ENCODE peak calls at places on chromosome 12, in eight cellular contexts. N, E, Q, P, T, M, K and D are unnamed samples.

GRCh38 chr12:113899844-113900471 is 66.2 kb downstream of the RBM19 start:
- DNase-seq in N (no peak), E (no peak), Q (no peak), P (no peak), T (no peak), M (no peak), K (no peak), D (no peak)

GRCh38 chr12:66725031-66725430 is 46.2 kb upstream of the GRIP1 start:
- DNase-seq in N (no peak), E (no peak), Q (no peak), P (no peak), T (no peak), M (no peak), K (no peak), D (no peak)

GRCh38 chr12:96811083-96811482 is 96.0 kb upstream of the NEDD1 start:
- DNase-seq in N (no peak), E (no peak), Q (no peak), P (peak; percentile 30), T (peak; percentile 41), M (no peak), K (no peak), D (no peak)

GRCh38 chr12:92349635-92350034 is 204.0 kb upstream of the BTG1 start:
- DNase-seq in N (no peak), E (no peak), Q (no peak), P (no peak), T (no peak), M (no peak), K (no peak), D (no peak)

GRCh38 chr12:49811136-49811535 is 17.1 kb downstream of the NCKAP5L start:
- DNase-seq in N (no peak), E (no peak), Q (no peak), P (no peak), T (no peak), M (no peak), K (no peak), D (no peak)

GRCh38 chr12:57552692-57553321 is 3.0 kb downstream of the KIF5A start:
- DNase-seq in N (no peak), E (no peak), Q (no peak), P (no peak), T (no peak), M (no peak), K (no peak), D (peak; percentile 38)

GRCh38 chr12:108350511-108350910 is 11.4 kb upstream of the CMKLR1 start:
- DNase-seq in N (no peak), E (no peak), Q (no peak), P (no peak), T (no peak), M (no peak), K (no peak), D (no peak)

GRCh38 chr12:48977290-48978281 is 536 bp upstream of the WNT1 start:
- DNase-seq in N (no peak), E (no peak), Q (peak; percentile 65), P (peak; percentile 86), T (peak; percentile 71), M (peak; percentile 67), K (peak; percentile 78), D (peak; percentile 83)

GRCh38 chr12:98870521-98870920 is 225.4 kb downstream of the APAF1 start:
- DNase-seq in N (no peak), E (no peak), Q (no peak), P (no peak), T (peak; percentile 15), M (no peak), K (no peak), D (no peak)

GRCh38 chr12:123771261-123771660 is 9.2 kb downstream of the DNAH10 start:
- DNase-seq in N (no peak), E (no peak), Q (no peak), P (no peak), T (no peak), M (no peak), K (no peak), D (no peak)

GRCh38 chr12:112122823-112123690 is 2.3 kb upstream of the TRAFD1 start:
- DNase-seq in N (no peak), E (no peak), Q (no peak), P (no peak), T (peak; percentile 59), M (no peak), K (no peak), D (no peak)

GRCh38 chr12:45415393-45415817 is 199.5 kb downstream of the ANO6 start:
- DNase-seq in N (no peak), E (peak; percentile 32), Q (no peak), P (peak; percentile 12), T (peak; percentile 72), M (no peak), K (peak; percentile 18), D (peak; percentile 87)

GRCh38 chr12:65294863-65295262 is 16.4 kb downstream of the MSRB3 start:
- DNase-seq in N (no peak), E (no peak), Q (no peak), P (no peak), T (no peak), M (no peak), K (no peak), D (no peak)

GRCh38 chr12:82968644-82969339 is 282.1 kb downstream of the TMTC2 start:
- DNase-seq in N (no peak), E (no peak), Q (no peak), P (no peak), T (peak; percentile 80), M (no peak), K (no peak), D (peak; percentile 48)

GRCh38 chr12:4432878-4433820 is 12.5 kb downstream of the FGF6 start:
- DNase-seq in N (no peak), E (no peak), Q (no peak), P (no peak), T (no peak), M (no peak), K (no peak), D (no peak)

GRCh38 chr12:127284021-127284420 is 982.9 kb upstream of the TMEM132C start:
- DNase-seq in N (no peak), E (no peak), Q (no peak), P (no peak), T (peak; percentile 91), M (no peak), K (no peak), D (no peak)

GRCh38 chr12:124469193-124469888 is 98.1 kb downstream of the NCOR2 start:
- DNase-seq in N (no peak), E (no peak), Q (no peak), P (peak; percentile 28), T (peak; percentile 50), M (no peak), K (peak; percentile 13), D (no peak)

GRCh38 chr12:93376436-93377251 is 1.1 kb upstream of the NUDT4 start:
- DNase-seq in N (no peak), E (peak; percentile 28), Q (no peak), P (peak; percentile 54), T (peak; percentile 86), M (no peak), K (peak; percentile 34), D (peak; percentile 13)

GRCh38 chr12:29902043-29902442 is 118.3 kb upstream of the TMTC1 start:
- DNase-seq in N (no peak), E (no peak), Q (no peak), P (no peak), T (no peak), M (no peak), K (no peak), D (no peak)

GRCh38 chr12:5694759-5695409 is 250.2 kb downstream of the ANO2 start:
- DNase-seq in N (no peak), E (no peak), Q (no peak), P (peak; percentile 24), T (no peak), M (no peak), K (no peak), D (no peak)

GRCh38 chr12:85441025-85441424 is 161.0 kb downstream of the ALX1 start:
- DNase-seq in N (no peak), E (no peak), Q (no peak), P (no peak), T (no peak), M (no peak), K (no peak), D (no peak)

GRCh38 chr12:85445060-85445938 is 165.3 kb downstream of the ALX1 start:
- DNase-seq in N (no peak), E (no peak), Q (no peak), P (no peak), T (peak; percentile 45), M (no peak), K (no peak), D (no peak)

GRCh38 chr12:85440273-85440672 is 160.3 kb downstream of the ALX1 start:
- DNase-seq in N (no peak), E (no peak), Q (no peak), P (peak; percentile 61), T (no peak), M (no peak), K (no peak), D (no peak)

DNA sequence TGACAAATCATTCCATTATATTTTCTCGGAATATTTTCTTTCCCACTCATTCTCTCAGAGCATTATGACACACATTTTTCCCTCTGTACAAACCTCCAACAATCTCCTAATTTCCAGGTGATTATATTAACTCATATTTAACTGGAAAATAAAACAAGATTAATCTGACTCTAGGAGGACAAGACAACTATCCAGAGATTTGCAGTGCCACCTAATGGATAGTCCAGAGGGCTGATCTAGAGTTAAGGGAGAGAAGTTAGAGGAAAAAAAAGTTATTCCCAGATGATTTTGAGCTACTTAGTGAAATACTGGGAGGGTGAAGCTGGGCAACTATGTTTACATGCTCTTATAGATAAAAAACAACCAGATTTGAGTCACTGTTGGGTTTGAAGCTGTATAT is 161.7 kb downstream of the ALX1 start:
- DNase-seq in N (no peak), E (no peak), Q (no peak), P (no peak), T (peak; percentile 57), M (no peak), K (no peak), D (no peak)
- TF ChIP-seq CTCF in N (no peak), E (no peak), Q (peak; percentile 16), P (peak; percentile 32), T (peak; percentile 66), M (no peak), K (no peak), D (peak; percentile 31)

GRCh38 chr12:102631274-102631673 is 150.9 kb upstream of the IGF1 start:
- DNase-seq in N (no peak), E (no peak), Q (no peak), P (no peak), T (no peak), M (no peak), K (no peak), D (no peak)
- H3K4me3 ChIP-seq in N (no peak overlapping the region), E (no peak overlapping the region), Q (no peak overlapping the region), P (no peak overlapping the region), T (no peak overlapping the region), M (no peak overlapping the region), K (no peak overlapping the region), D (no peak overlapping the region)

GRCh38 chr12:6957741-6958608 is 6.8 kb downstream of the PTPN6 start:
- DNase-seq in N (no peak), E (no peak), Q (no peak), P (no peak), T (no peak), M (no peak), K (no peak), D (no peak)
- H3K36me3 ChIP-seq in N (no peaks in the 10 kb centered on the region), E (no peaks in the 10 kb centered on the region), Q (no peaks in the 10 kb centered on the region), P (no peaks in the 10 kb centered on the region), T (no peaks in the 10 kb centered on the region), M (peaks cover 41% of the 10 kb centered on the region), K (no peaks in the 10 kb centered on the region), D (no peaks in the 10 kb centered on the region)

DNA sequence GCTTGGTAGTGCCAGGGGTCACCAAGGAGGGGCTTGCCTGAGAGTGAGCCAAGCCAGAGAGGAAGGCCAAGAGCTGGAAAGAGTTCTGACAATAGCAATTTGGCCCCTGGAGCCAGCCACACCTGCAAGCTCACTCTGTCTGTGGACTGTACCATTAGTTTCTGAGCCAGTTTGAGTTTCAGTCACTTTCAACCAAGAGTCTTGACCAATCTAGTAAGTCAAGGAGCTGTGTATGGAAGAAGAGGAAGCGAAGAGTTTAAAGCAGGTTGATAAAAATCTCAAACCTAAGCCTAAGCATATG is 38.5 kb downstream of the NT5DC3 start:
- DNase-seq in N (no peak), E (no peak), Q (no peak), P (no peak), T (no peak), M (no peak), K (no peak), D (no peak)
- TF ChIP-seq CTCF in N (no peak), E (no peak), Q (no peak), P (no peak), T (no peak), M (no peak), K (no peak), D (no peak)